ENCODE peak calls at places on chromosomes 13 and 19, in seven cellular contexts. R is neuronal stem cell; P is GM10248; Z is HT-29; T is dermis blood vessel endothelial cell; Q is stimulated activated CD8-positive, alpha-beta memory T cell treated with anti-CD3 and anti-CD28 coated beads, Interleukin-7, amount 100 ng/mL, for 4 hours; B is LHCN-M2. D is an unnamed sample.
A peak's percentile ranks its signal among the peaks of the same experiment; 100 is the strongest.

GRCh38 chr19:810077-810855 is 11.5 kb downstream of the PLPPR3 start:
- DNase-seq in P (no peak), Z (no peak), R (no peak), T (no peak), B (no peak), Q (no peak), D (no peak)

GRCh38 chr19:45069056-45069455 is 7.2 kb downstream of the ZNF296 start:
- DNase-seq in T (no peak), R (no peak), Z (peak; percentile 49), P (no peak), Q (no peak), B (no peak), D (no peak)

GRCh38 chr19:49884760-49885159 is 7.3 kb downstream of the TBC1D17 start:
- DNase-seq in P (no peak), Z (no peak), Q (no peak), R (no peak), T (no peak), B (no peak), D (no peak)

GRCh38 chr13:41654800-41655199 is 197.4 kb downstream of the RGCC start:
- DNase-seq in Q (no peak), R (no peak), Z (no peak), P (no peak), B (no peak), T (no peak), D (no peak)

GRCh38 chr19:15303105-15303780 is 29.1 kb downstream of the BRD4 start:
- DNase-seq in R (no peak), Z (no peak), T (no peak), Q (no peak), P (no peak), B (no peak), D (no peak)

GRCh38 chr13:89455741-89456140 is 1784.6 kb downstream of the SLITRK5 start:
- DNase-seq in P (no peak), T (no peak), Z (no peak), R (no peak), Q (no peak), B (peak; percentile 19), D (no peak)

GRCh38 chr13:76597868-76598267 is 288.3 kb downstream of the KCTD12 start:
- DNase-seq in Z (no peak), B (no peak), R (no peak), P (no peak), Q (no peak), T (no peak), D (peak; percentile 8)

GRCh38 chr19:39677931-39678889 is 22.5 kb downstream of the LGALS16 start:
- DNase-seq in P (no peak), T (peak; percentile 14), R (no peak), B (peak; percentile 26), Z (peak; percentile 54), Q (no peak), D (no peak)

GRCh38 chr13:102286326-102286725 is 115.5 kb downstream of the FGF14 start:
- DNase-seq in Z (no peak), P (no peak), T (no peak), B (peak; percentile 64), R (no peak), Q (no peak), D (no peak)

GRCh38 chr13:25253702-25254101 is 33.6 kb downstream of the MTMR6 start:
- DNase-seq in T (no peak), Q (no peak), Z (no peak), P (no peak), B (no peak), R (no peak), D (no peak)

GRCh38 chr13:46119883-46120614 is 15.2 kb upstream of the CPB2 start:
- DNase-seq in R (no peak), Z (peak; percentile 58), Q (no peak), B (peak; percentile 53), T (peak; percentile 82), P (no peak), D (no peak)

GRCh38 chr13:46648166-46648607 is 95.2 kb downstream of the LRCH1 start:
- DNase-seq in Z (peak; percentile 72), Q (no peak), B (no peak), R (no peak), P (no peak), T (peak; percentile 31), D (peak; percentile 4)

GRCh38 chr13:114077938-114078335 is 54.5 kb downstream of the RASA3 start:
- DNase-seq in R (no peak), B (peak; percentile 35), P (no peak), T (peak; percentile 56), Q (no peak), Z (peak; percentile 33), D (no peak)

GRCh38 chr13:60463787-60464186 is 66.8 kb downstream of the TDRD3 start:
- DNase-seq in B (no peak), Q (no peak), T (no peak), R (no peak), Z (peak; percentile 11), P (no peak), D (no peak)

GRCh38 chr19:22784051-22784450 is at the start of gene ZNF99:
- DNase-seq in R (no peak), T (no peak), Z (no peak), P (no peak), Q (no peak), B (no peak), D (peak; percentile 20)

GRCh38 chr13:49781791-49782190 is 10.7 kb downstream of the KPNA3 start:
- DNase-seq in P (no peak), Z (no peak), Q (no peak), T (no peak), R (no peak), B (no peak), D (no peak)

GRCh38 chr19:2061936-2062729 is 11.1 kb upstream of the MKNK2 start:
- DNase-seq in Z (no peak), Q (no peak), R (no peak), B (no peak), T (peak; percentile 17), P (no peak), D (peak; percentile 39)

GRCh38 chr19:42207767-42208259 is 9.7 kb downstream of the DEDD2 start:
- DNase-seq in T (peak; percentile 69), B (peak; percentile 78), Z (peak; percentile 89), P (no peak), Q (no peak), R (no peak), D (no peak)

GRCh38 chr13:98335721-98336120 is 158.7 kb upstream of the RNF113B start:
- DNase-seq in R (no peak), P (no peak), B (no peak), Q (no peak), T (no peak), Z (no peak), D (no peak)

GRCh38 chr13:25881946-25882574 is 169.8 kb downstream of the SHISA2 start:
- DNase-seq in R (peak; percentile 63), T (no peak), Q (no peak), Z (no peak), P (no peak), B (no peak), D (no peak)

GRCh38 chr19:5949792-5950305 is 28.1 kb downstream of the RANBP3 start:
- DNase-seq in Z (no peak), R (no peak), P (no peak), B (no peak), Q (no peak), T (no peak), D (peak; percentile 66)

GRCh38 chr19:55546822-55547614 is 1.7 kb upstream of the SBK3 start:
- DNase-seq in Q (no peak), B (peak; percentile 25), R (no peak), T (peak; percentile 94), Z (peak; percentile 80), P (no peak), D (no peak)